ENCODE peak calls at places on chromosomes 16 and 17, in four cellular contexts. Z is cardiac muscle cell, S is right cardiac atrium, V is K562. T is an unnamed sample.
A peak's percentile ranks its signal among the peaks of the same experiment; 100 is the strongest.

GRCh38 chr17:42163113-42163512 is 8.3 kb upstream of the RAB5C start:
- DNase-seq in V (peak; percentile 68), Z (no peak), S (no peak), T (no peak)

GRCh38 chr17:79019631-79020584 is 4.1 kb upstream of the C1QTNF1 start:
- DNase-seq in Z (peak; percentile 71), V (peak; percentile 62), S (peak; percentile 88), T (peak; percentile 78)

GRCh38 chr17:15981208-15981607 is 18.3 kb downstream of the ZSWIM7 start:
- DNase-seq in V (no peak), S (no peak), Z (no peak), T (no peak)

GRCh38 chr17:20896153-20896649 is 146.6 kb downstream of the USP22 start:
- DNase-seq in Z (no peak), V (no peak), S (peak; percentile 19), T (no peak)

GRCh38 chr17:48567209-48567608 is 10.9 kb downstream of the HOXB4 start:
- DNase-seq in Z (no peak), V (no peak), S (no peak), T (no peak)

GRCh38 chr17:40952675-40953074 is 14.1 kb downstream of the KRT39 start:
- DNase-seq in Z (no peak), V (no peak), S (no peak), T (no peak)

GRCh38 chr17:64683791-64684190 is 21.7 kb upstream of the SMURF2 start:
- DNase-seq in V (no peak), S (no peak), Z (no peak), T (no peak)

GRCh38 chr16:22141746-22142145 is 20.6 kb upstream of the SDR42E2 start:
- DNase-seq in V (peak; percentile 34), S (no peak), Z (no peak), T (no peak)

GRCh38 chr17:76562734-76563148 is 22.9 kb downstream of the PRCD start:
- DNase-seq in V (peak; percentile 78), S (peak; percentile 61), Z (no peak), T (no peak)

GRCh38 chr17:81323411-81323868 is 28.3 kb upstream of the SLC38A10 start:
- DNase-seq in V (no peak), Z (no peak), S (no peak), T (no peak)

GRCh38 chr17:32253117-32253611 is 12.5 kb upstream of the RHBDL3 start:
- DNase-seq in V (peak; percentile 88), Z (peak; percentile 84), S (peak; percentile 73), T (peak; percentile 80)

GRCh38 chr17:81063488-81064093 is 28.6 kb downstream of the BAIAP2 start:
- DNase-seq in V (no peak), Z (no peak), S (no peak), T (no peak)

GRCh38 chr17:27481327-27481726 is 25.1 kb downstream of the KSR1 start:
- DNase-seq in S (no peak), Z (no peak), V (no peak), T (no peak)

GRCh38 chr16:81366316-81366932 is 51.7 kb downstream of the GAN start:
- DNase-seq in Z (peak; percentile 57), S (no peak), V (peak; percentile 63), T (no peak)

GRCh38 chr17:63189930-63190329 is 223.9 kb downstream of the TANC2 start:
- DNase-seq in Z (no peak), S (no peak), V (no peak), T (no peak)

GRCh38 chr16:278863-279366 is 1.5 kb upstream of the ARHGDIG start:
- DNase-seq in Z (peak; percentile 79), V (peak; percentile 70), S (no peak), T (no peak)

GRCh38 chr17:39754958-39755549 is 17.3 kb downstream of the GRB7 start:
- DNase-seq in Z (no peak), S (no peak), V (no peak), T (no peak)

GRCh38 chr17:57940217-57940616 is 15.0 kb downstream of the CUEDC1 start:
- DNase-seq in Z (peak; percentile 40), V (no peak), S (no peak), T (no peak)

GRCh38 chr17:39208136-39208535 is 8.1 kb downstream of the RPL19 start:
- DNase-seq in V (no peak), S (no peak), Z (no peak), T (no peak)

GRCh38 chr17:82332669-82333278 is 792 bp downstream of the SECTM1 start:
- DNase-seq in V (peak; percentile 59), Z (no peak), S (peak; percentile 53), T (no peak)

GRCh38 chr17:73315481-73315880 is 3.7 kb upstream of the CDC42EP4 start:
- DNase-seq in Z (no peak), S (no peak), V (no peak), T (no peak)

GRCh38 chr16:86171329-86171728 is 272.4 kb downstream of the IRF8 start:
- DNase-seq in V (no peak), S (no peak), Z (peak; percentile 32), T (no peak)

GRCh38 chr16:1308036-1308976 is 1.1 kb upstream of the UBE2I start:
- DNase-seq in S (no peak), Z (no peak), V (no peak), T (no peak)

GRCh38 chr17:45812102-45812501 is 28.0 kb downstream of the CRHR1 start:
- DNase-seq in S (no peak), V (no peak), Z (no peak), T (no peak)

GRCh38 chr17:44847581-44847980 is at the start of gene HIGD1B:
- DNase-seq in S (no peak), V (no peak), Z (no peak), T (no peak)

GRCh38 chr17:1929896-1930750 is 95.0 kb downstream of the RTN4RL1 start:
- DNase-seq in S (no peak), Z (no peak), V (no peak), T (no peak)

GRCh38 chr17:55587608-55588139 is 76.4 kb upstream of the SMIM36 start:
- DNase-seq in S (peak; percentile 67), Z (no peak), V (no peak), T (no peak)

GRCh38 chr16:79912592-79913310 is 312.2 kb upstream of the MAF start:
- DNase-seq in Z (no peak), S (no peak), V (no peak), T (no peak)

GRCh38 chr17:60388742-60389141 is 3.2 kb downstream of the USP32 start:
- DNase-seq in Z (peak; percentile 28), V (peak; percentile 83), S (no peak), T (no peak)

GRCh38 chr16:50371936-50372595 is 3.3 kb upstream of the BRD7 start:
- DNase-seq in S (peak; percentile 43), Z (peak; percentile 53), V (peak; percentile 21), T (peak; percentile 70)

GRCh38 chr16:10122026-10122425 is 60.2 kb downstream of the GRIN2A start:
- DNase-seq in Z (no peak), V (no peak), S (no peak), T (no peak)

GRCh38 chr17:6299275-6299674 is 135.6 kb downstream of the AIPL1 start:
- DNase-seq in V (no peak), S (no peak), Z (no peak), T (no peak)

GRCh38 chr16:3909791-3910583 is 29.5 kb upstream of the CREBBP start:
- DNase-seq in Z (no peak), S (no peak), V (no peak), T (no peak)

GRCh38 chr17:31918701-31919128 is 17.2 kb upstream of the UTP6 start:
- DNase-seq in V (no peak), Z (no peak), S (no peak), T (no peak)

GRCh38 chr16:19691161-19691850 is 26.7 kb downstream of the KNOP1 start:
- DNase-seq in V (no peak), S (no peak), Z (no peak), T (no peak)

DNA sequence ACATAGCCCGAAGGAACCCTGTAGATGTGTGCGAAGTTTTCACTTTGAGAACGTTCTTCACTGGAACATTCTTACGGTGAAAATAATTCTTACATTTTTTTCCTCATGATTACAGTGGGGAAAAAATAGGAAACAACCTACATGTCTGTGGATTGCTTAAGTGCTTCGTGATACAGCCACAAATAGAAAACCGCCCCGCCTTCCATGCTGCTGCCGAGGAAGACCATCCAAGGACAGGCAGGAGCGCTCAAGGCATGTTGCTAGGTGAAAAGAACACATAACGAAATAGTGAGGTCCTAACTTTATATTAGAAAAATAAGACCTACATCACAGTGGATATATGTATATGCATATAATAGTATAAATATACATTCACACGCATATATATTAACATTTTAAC is 78.8 kb downstream of the BMERB1 start:
- DNase-seq in V (no peak), Z (no peak), S (no peak), T (no peak)
- H3K4me1 ChIP-seq in V (peaks cover 17% of the 10 kb centered on the region), Z (no peaks in the 10 kb centered on the region), S (no peaks in the 10 kb centered on the region), T (no peaks in the 10 kb centered on the region)

GRCh38 chr16:31183432-31184428 is 3.8 kb downstream of the FUS start:
- DNase-seq in Z (no peak), S (no peak), V (no peak), T (no peak)

GRCh38 chr16:31186930-31187807 is 7.2 kb downstream of the FUS start:
- DNase-seq in Z (no peak), S (no peak), V (no peak), T (no peak)

GRCh38 chr16:31186176-31186575 is 6.2 kb downstream of the FUS start:
- DNase-seq in V (no peak), Z (no peak), S (no peak), T (no peak)

GRCh38 chr16:31185339-31185738 is 5.4 kb downstream of the FUS start:
- DNase-seq in Z (no peak), S (no peak), V (no peak), T (no peak)

DNA sequence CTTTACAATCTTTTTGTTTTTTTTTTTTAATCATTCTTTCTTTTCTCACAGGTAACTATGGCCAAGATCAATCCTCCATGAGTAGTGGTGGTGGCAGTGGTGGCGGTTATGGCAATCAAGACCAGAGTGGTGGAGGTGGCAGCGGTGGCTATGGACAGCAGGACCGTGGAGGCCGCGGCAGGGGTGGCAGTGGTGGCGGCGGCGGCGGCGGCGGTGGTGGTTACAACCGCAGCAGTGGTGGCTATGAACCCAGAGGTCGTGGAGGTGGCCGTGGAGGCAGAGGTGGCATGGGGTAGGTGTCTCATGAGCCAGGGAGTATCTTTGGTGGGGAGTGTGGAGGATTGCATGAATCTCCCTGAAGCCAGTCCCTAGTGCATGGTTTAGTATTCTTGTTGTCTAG is 4.9 kb downstream of the FUS start:
- DNase-seq in S (no peak), V (no peak), Z (no peak), T (no peak)
- H3K4me1 ChIP-seq in S (peaks cover 8% of the 10 kb centered on the region), V (peaks cover 14% of the 10 kb centered on the region), Z (peaks cover 16% of the 10 kb centered on the region), T (no peaks in the 10 kb centered on the region)

DNA sequence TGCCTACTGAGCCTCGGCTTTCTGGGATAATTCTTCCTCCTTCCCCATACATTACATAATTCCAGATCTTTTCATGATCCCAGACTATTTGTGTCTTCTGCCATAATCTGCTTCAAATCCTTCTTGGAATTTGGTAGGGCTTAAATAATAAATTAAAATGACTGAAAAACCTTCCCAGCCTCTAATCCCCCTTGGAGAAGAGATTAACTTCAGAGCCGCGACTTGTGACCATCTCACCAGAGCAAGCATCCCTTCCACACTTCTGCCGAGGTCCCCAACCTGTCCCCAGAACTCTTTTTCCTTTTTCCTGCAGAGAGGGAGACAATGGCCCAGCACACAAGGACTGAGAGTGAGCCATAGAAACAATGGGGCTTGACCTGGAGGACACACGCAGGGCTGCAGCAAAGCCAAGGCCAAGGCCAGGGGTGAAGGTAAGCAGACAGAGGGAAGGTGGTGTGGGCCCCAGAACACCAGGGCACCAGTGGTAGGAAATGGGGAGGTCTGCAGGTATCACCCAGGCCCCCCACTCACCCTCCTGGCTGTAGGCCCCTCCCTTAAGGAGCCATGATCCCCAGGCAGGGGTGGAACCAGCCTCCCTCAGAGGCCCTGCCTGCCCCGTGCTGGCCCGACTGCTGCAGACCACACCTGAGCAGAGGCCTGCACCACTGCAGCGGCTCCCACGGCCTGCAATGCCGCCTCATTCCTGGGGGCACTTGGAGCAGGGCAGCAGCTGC is 9.6 kb upstream of the BCAR1 start:
- DNase-seq in Z (no peak), S (no peak), V (no peak), T (peak; percentile 29)
- H3K4me1 ChIP-seq in Z (peaks cover 57% of the 10 kb centered on the region), S (peaks cover 50% of the 10 kb centered on the region), V (peaks cover 8% of the 10 kb centered on the region), T (peaks cover 32% of the 10 kb centered on the region)

GRCh38 chr17:17151962-17152361 is 54.2 kb downstream of the PLD6 start:
- DNase-seq in Z (no peak), S (peak; percentile 94), V (no peak), T (no peak)
- H3K4me1 ChIP-seq in Z (no peaks in the 10 kb centered on the region), S (peaks cover 17% of the 10 kb centered on the region), V (no peaks in the 10 kb centered on the region), T (no peaks in the 10 kb centered on the region)

T was measured in Caco-2.